ENCODE peak calls at places on chromosome 13, in eight cellular contexts. K, X, Z, J, I, S, P and U are unnamed samples.

GRCh38 chr13:80783926-80784325 is 443.0 kb upstream of the SPRY2 start:
- DNase-seq in K (no peak), X (no peak), Z (no peak), J (no peak), I (no peak), S (no peak), P (no peak), U (no peak)

GRCh38 chr13:34863360-34864135 is 78.5 kb upstream of the NBEA start:
- DNase-seq in K (no peak), X (no peak), Z (no peak), J (no peak), I (no peak), S (no peak), P (no peak), U (no peak)

GRCh38 chr13:37187110-37187509 is 81.6 kb upstream of the CSNK1A1L start:
- DNase-seq in K (no peak), X (no peak), Z (no peak), J (no peak), I (no peak), S (no peak), P (no peak), U (no peak)

GRCh38 chr13:91167706-91168459 is 179.6 kb upstream of the MIR17HG start:
- DNase-seq in K (no peak), X (no peak), Z (no peak), J (no peak), I (no peak), S (no peak), P (no peak), U (no peak)

GRCh38 chr13:89458456-89458855 is 1787.3 kb downstream of the SLITRK5 start:
- DNase-seq in K (no peak), X (no peak), Z (no peak), J (no peak), I (no peak), S (no peak), P (no peak), U (no peak)

GRCh38 chr13:102197193-102197592 is 204.7 kb downstream of the FGF14 start:
- DNase-seq in K (no peak), X (no peak), Z (no peak), J (no peak), I (no peak), S (no peak), P (peak; percentile 19), U (no peak)

GRCh38 chr13:100497394-100497793 is 91.2 kb downstream of the GGACT start:
- DNase-seq in K (no peak), X (no peak), Z (no peak), J (no peak), I (no peak), S (no peak), P (no peak), U (no peak)

GRCh38 chr13:44974056-44974798 is 15.0 kb downstream of the NUFIP1 start:
- DNase-seq in K (no peak), X (no peak), Z (peak; percentile 37), J (no peak), I (peak; percentile 63), S (peak; percentile 66), P (no peak), U (no peak)

GRCh38 chr13:86510792-86511191 is 711.6 kb upstream of the SLITRK6 start:
- DNase-seq in K (no peak), X (no peak), Z (no peak), J (no peak), I (no peak), S (no peak), P (no peak), U (no peak)

GRCh38 chr13:88552966-88553365 is 881.8 kb downstream of the SLITRK5 start:
- DNase-seq in K (no peak), X (no peak), Z (no peak), J (no peak), I (no peak), S (no peak), P (no peak), U (no peak)

GRCh38 chr13:106381083-106381482 is 154.4 kb downstream of the EFNB2 start:
- DNase-seq in K (no peak), X (no peak), Z (no peak), J (no peak), I (no peak), S (peak; percentile 50), P (no peak), U (no peak)

GRCh38 chr13:100396771-100397170 is 191.8 kb downstream of the GGACT start:
- DNase-seq in K (no peak), X (no peak), Z (no peak), J (no peak), I (no peak), S (no peak), P (no peak), U (no peak)

GRCh38 chr13:41696163-41697003 is 239.0 kb downstream of the RGCC start:
- DNase-seq in K (no peak), X (no peak), Z (no peak), J (no peak), I (no peak), S (no peak), P (peak; percentile 15), U (no peak)

GRCh38 chr13:51717786-51718398 is 86.1 kb downstream of the DHRS12 start:
- DNase-seq in K (no peak), X (no peak), Z (no peak), J (no peak), I (no peak), S (no peak), P (no peak), U (no peak)

GRCh38 chr13:33208290-33208990 is 77.1 kb downstream of the STARD13 start:
- DNase-seq in K (no peak), X (no peak), Z (no peak), J (no peak), I (no peak), S (no peak), P (no peak), U (peak; percentile 87)

GRCh38 chr13:20407759-20408158 is 117.9 kb downstream of the CRYL1 start:
- DNase-seq in K (no peak), X (peak; percentile 0), Z (no peak), J (no peak), I (no peak), S (peak; percentile 17), P (no peak), U (no peak)

GRCh38 chr13:41224113-41225110 is 30.0 kb upstream of the KBTBD7 start:
- DNase-seq in K (no peak), X (no peak), Z (no peak), J (no peak), I (no peak), S (no peak), P (no peak), U (no peak)

GRCh38 chr13:93700115-93700514 is 473.5 kb downstream of the GPC6 start:
- DNase-seq in K (no peak), X (no peak), Z (no peak), J (no peak), I (no peak), S (no peak), P (no peak), U (no peak)

GRCh38 chr13:43529796-43530195 is 257.0 kb downstream of the ENOX1 start:
- DNase-seq in K (no peak), X (no peak), Z (no peak), J (no peak), I (no peak), S (no peak), P (no peak), U (no peak)
- TF ChIP-seq EP300 in K (no peak), X (no peak), Z (no peak), J (no peak), I (no peak), S (no peak), P (no peak), U (no peak)

GRCh38 chr13:30429721-30430694 is 7.7 kb downstream of the UBE2L5 start:
- DNase-seq in K (no peak), X (no peak), Z (peak; percentile 59), J (no peak), I (no peak), S (no peak), P (no peak), U (no peak)

GRCh38 chr13:30429235-30429634 is 6.9 kb downstream of the UBE2L5 start:
- DNase-seq in K (no peak), X (no peak), Z (no peak), J (no peak), I (no peak), S (no peak), P (no peak), U (no peak)

DNA sequence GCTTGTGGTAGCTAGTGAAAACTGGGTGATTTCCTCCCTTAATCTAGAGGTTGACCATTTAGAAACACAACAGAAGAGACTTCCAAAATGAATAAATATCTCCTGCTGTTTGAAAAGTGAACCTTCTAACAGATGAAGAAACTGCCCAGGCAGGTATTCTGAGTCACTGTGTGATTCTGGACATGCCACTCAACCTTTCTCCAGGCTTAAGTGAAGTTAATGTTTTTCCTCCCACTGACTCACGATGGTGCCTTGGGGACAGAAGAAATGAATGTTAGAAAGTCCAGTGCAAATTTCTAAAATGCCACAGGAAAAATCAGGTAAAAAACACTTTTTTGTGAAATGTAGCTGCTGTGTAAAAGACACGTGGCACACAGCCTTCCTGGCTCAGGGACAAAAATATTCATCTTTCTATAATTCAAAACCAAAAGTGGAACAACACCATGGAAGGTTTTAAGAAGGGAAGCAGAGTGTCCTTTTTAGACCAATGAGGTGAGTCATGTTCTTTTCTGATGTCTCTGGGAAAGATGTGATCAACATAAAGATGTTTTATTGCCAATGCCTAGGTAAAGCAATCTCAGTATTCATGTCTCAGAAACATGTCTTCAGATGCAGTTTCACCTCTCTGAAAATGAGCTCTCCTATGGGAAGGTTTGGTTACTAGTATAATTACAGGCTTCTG is 9.1 kb downstream of the UBE2L5 start:
- DNase-seq in K (no peak), X (no peak), Z (no peak), J (no peak), I (no peak), S (no peak), P (no peak), U (no peak)
- TF ChIP-seq EP300 in K (no peak), X (no peak), Z (no peak), J (no peak), I (no peak), S (no peak), P (no peak), U (no peak)

GRCh38 chr13:48778551-48779088 is 124.9 kb downstream of the CYSLTR2 start:
- DNase-seq in K (no peak), X (no peak), Z (no peak), J (no peak), I (no peak), S (no peak), P (no peak), U (peak; percentile 19)
- TF ChIP-seq EP300 in K (no peak), X (no peak), Z (no peak), J (no peak), I (no peak), S (no peak), P (no peak), U (no peak)

GRCh38 chr13:95038949-95039348 is 262.3 kb downstream of the ABCC4 start:
- DNase-seq in K (no peak), X (no peak), Z (no peak), J (no peak), I (no peak), S (no peak), P (no peak), U (no peak)

GRCh38 chr13:95033890-95034289 is 267.4 kb downstream of the ABCC4 start:
- DNase-seq in K (no peak), X (no peak), Z (no peak), J (no peak), I (no peak), S (no peak), P (no peak), U (no peak)

GRCh38 chr13:95044452-95045205 is 256.6 kb downstream of the ABCC4 start:
- DNase-seq in K (no peak), X (no peak), Z (no peak), J (no peak), I (no peak), S (no peak), P (no peak), U (no peak)

GRCh38 chr13:95035311-95036109 is 265.7 kb downstream of the ABCC4 start:
- DNase-seq in K (no peak), X (no peak), Z (no peak), J (no peak), I (no peak), S (no peak), P (no peak), U (no peak)

GRCh38 chr13:95039415-95039814 is 261.8 kb downstream of the ABCC4 start:
- DNase-seq in K (no peak), X (no peak), Z (no peak), J (no peak), I (no peak), S (no peak), P (no peak), U (no peak)
- TF ChIP-seq EP300 in K (no peak), X (no peak), Z (no peak), J (no peak), I (no peak), S (no peak), P (no peak), U (no peak)